ENCODE peak calls at places on chromosomes 13 and 19, in seven cellular contexts. O is uterus, R is colonic mucosa, Y is HCT116, I is ovary, B is choroid plexus epithelial cell, M is spleen. G is an unnamed sample.

GRCh38 chr13:62627226-62627625 is 1211.6 kb upstream of the PCDH20 start:
- DNase-seq in O (no peak), R (no peak), Y (no peak), I (no peak), B (no peak), M (peak; percentile 62), G (no peak)

GRCh38 chr19:13277104-13277809 is 127.0 kb downstream of the IER2 start:
- DNase-seq in O (peak; percentile 38), R (peak; percentile 78), Y (peak; percentile 80), I (peak; percentile 49), B (peak; percentile 83), M (peak; percentile 81), G (peak; percentile 58)

GRCh38 chr19:48108997-48109782 is 1.4 kb downstream of the PLA2G4C start:
- DNase-seq in O (no peak), R (no peak), Y (no peak), I (no peak), B (no peak), M (no peak), G (no peak)

GRCh38 chr13:99322297-99323103 is 15.3 kb upstream of the GPR183 start:
- DNase-seq in O (no peak), R (no peak), Y (no peak), I (no peak), B (peak; percentile 88), M (no peak), G (no peak)

GRCh38 chr19:1266116-1266817 is 2.9 kb upstream of the CIRBP start:
- DNase-seq in O (peak; percentile 86), R (peak; percentile 95), Y (no peak), I (peak; percentile 90), B (peak; percentile 80), M (peak; percentile 98), G (peak; percentile 90)

GRCh38 chr19:1566392-1567115 is 1.6 kb downstream of the MEX3D start:
- DNase-seq in O (peak; percentile 78), R (peak; percentile 62), Y (no peak), I (peak; percentile 85), B (peak; percentile 83), M (no peak), G (no peak)

GRCh38 chr13:46010148-46010547 is 42.4 kb downstream of the ZC3H13 start:
- DNase-seq in O (no peak), R (no peak), Y (no peak), I (no peak), B (peak; percentile 32), M (no peak), G (no peak)

GRCh38 chr19:21084343-21084742 is 2.3 kb downstream of the ZNF714 start:
- DNase-seq in O (no peak), R (no peak), Y (no peak), I (no peak), B (peak; percentile 66), M (no peak), G (no peak)

GRCh38 chr19:4256563-4256962 is 9.7 kb downstream of the YJU2 start:
- DNase-seq in O (no peak), R (no peak), Y (no peak), I (no peak), B (no peak), M (no peak), G (no peak)

GRCh38 chr19:54439174-54439851 is 9.7 kb upstream of the LENG8 start:
- DNase-seq in O (no peak), R (no peak), Y (no peak), I (peak; percentile 47), B (peak; percentile 67), M (no peak), G (no peak)

GRCh38 chr13:93861818-93862217 is 617.7 kb downstream of the DCT start:
- DNase-seq in O (no peak), R (no peak), Y (no peak), I (no peak), B (peak; percentile 77), M (no peak), G (no peak)

GRCh38 chr13:45156565-45157361 is 36.5 kb downstream of the GTF2F2 start:
- DNase-seq in O (no peak), R (no peak), Y (no peak), I (no peak), B (no peak), M (no peak), G (no peak)

GRCh38 chr19:42176649-42176989 is 40.9 kb downstream of the DEDD2 start:
- DNase-seq in O (no peak), R (no peak), Y (no peak), I (no peak), B (no peak), M (no peak), G (no peak)

GRCh38 chr19:34549833-34550232 is 68.3 kb downstream of the WTIP start:
- DNase-seq in O (no peak), R (no peak), Y (no peak), I (no peak), B (no peak), M (no peak), G (no peak)

GRCh38 chr19:53365899-53366493 is 491 bp downstream of the ZNF525 start:
- DNase-seq in O (no peak), R (peak; percentile 44), Y (no peak), I (peak; percentile 56), B (no peak), M (peak; percentile 81), G (no peak)

GRCh38 chr13:102784501-102784900 is 10.9 kb upstream of the TEX30 start:
- DNase-seq in O (no peak), R (no peak), Y (no peak), I (no peak), B (no peak), M (no peak), G (no peak)

GRCh38 chr19:5269279-5269678 is 71.3 kb downstream of the PTPRS start:
- DNase-seq in O (no peak), R (no peak), Y (no peak), I (no peak), B (no peak), M (no peak), G (no peak)

GRCh38 chr19:38661996-38662395 is 14.5 kb downstream of the ACTN4 start:
- DNase-seq in O (no peak), R (peak; percentile 78), Y (no peak), I (no peak), B (no peak), M (no peak), G (no peak)

GRCh38 chr19:6061420-6062130 is 48.7 kb downstream of the RFX2 start:
- DNase-seq in O (no peak), R (peak; percentile 39), Y (no peak), I (peak; percentile 69), B (no peak), M (no peak), G (no peak)

GRCh38 chr13:35957174-35957867 is 173.9 kb downstream of the DCLK1 start:
- DNase-seq in O (no peak), R (no peak), Y (no peak), I (no peak), B (no peak), M (no peak), G (no peak)

GRCh38 chr13:92547256-92547655 is 679.4 kb upstream of the GPC6 start:
- DNase-seq in O (no peak), R (no peak), Y (no peak), I (no peak), B (peak; percentile 69), M (no peak), G (no peak)

GRCh38 chr19:48826606-48827020 is 9.7 kb downstream of the HSD17B14 start:
- DNase-seq in O (no peak), R (peak; percentile 50), Y (no peak), I (peak; percentile 48), B (no peak), M (no peak), G (no peak)

GRCh38 chr13:30362869-30363268 is 55.5 kb upstream of the KATNAL1 start:
- DNase-seq in O (no peak), R (no peak), Y (no peak), I (no peak), B (no peak), M (no peak), G (no peak)

GRCh38 chr13:74061939-74062595 is 72.1 kb downstream of the KLF12 start:
- DNase-seq in O (peak; percentile 31), R (no peak), Y (no peak), I (no peak), B (peak; percentile 89), M (no peak), G (no peak)

GRCh38 chr13:97225533-97225932 is 3.4 kb downstream of the MBNL2 start:
- DNase-seq in O (no peak), R (no peak), Y (no peak), I (no peak), B (no peak), M (no peak), G (no peak)

GRCh38 chr19:6868341-6868740 is 19.0 kb upstream of the ADGRE1 start:
- DNase-seq in O (no peak), R (peak; percentile 34), Y (no peak), I (no peak), B (no peak), M (peak; percentile 58), G (no peak)

GRCh38 chr19:2394054-2394668 is 33.2 kb downstream of the TIMM13 start:
- DNase-seq in O (no peak), R (peak; percentile 41), Y (no peak), I (no peak), B (peak; percentile 35), M (no peak), G (no peak)

GRCh38 chr13:45500492-45501174 is 35.9 kb downstream of the COG3 start:
- DNase-seq in O (no peak), R (no peak), Y (peak; percentile 63), I (no peak), B (peak; percentile 93), M (no peak), G (no peak)

GRCh38 chr13:80603351-80603750 is 262.4 kb upstream of the SPRY2 start:
- DNase-seq in O (no peak), R (no peak), Y (no peak), I (no peak), B (no peak), M (no peak), G (no peak)

DNA sequence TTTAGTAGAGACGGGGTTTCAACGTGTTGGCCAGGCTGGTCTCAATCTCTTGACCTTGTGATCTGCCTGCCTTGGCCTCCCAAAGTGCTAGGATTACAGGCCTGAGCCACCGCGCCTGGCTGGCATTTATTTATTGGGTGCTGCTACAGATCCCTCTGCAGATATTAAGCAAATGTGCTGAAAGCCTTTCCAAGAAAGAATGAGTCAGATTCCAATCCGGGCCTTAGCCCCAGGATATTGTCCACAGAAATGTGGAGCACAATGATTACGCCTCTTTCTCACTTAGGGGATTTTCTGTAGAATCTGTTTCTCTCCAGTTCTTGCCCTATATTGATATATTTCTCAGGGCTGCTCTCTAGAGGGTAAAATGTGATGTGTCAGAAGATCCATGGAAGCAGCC is 24.7 kb upstream of the IGFL4 start:
- DNase-seq in O (no peak), R (no peak), Y (no peak), I (no peak), B (peak; percentile 21), M (no peak), G (no peak)
- TF ChIP-seq CTCF in O (no peak), R (no peak), Y (no peak), I (no peak), B (peak; percentile 1), M (no peak), G (no peak)

GRCh38 chr13:53311561-53311960 is 282.9 kb downstream of the OLFM4 start:
- DNase-seq in O (no peak), R (no peak), Y (no peak), I (no peak), B (no peak), M (no peak), G (no peak)
- TF ChIP-seq CTCF in O (no peak), R (no peak), Y (no peak), I (no peak), B (no peak), M (no peak), G (no peak)

GRCh38 chr19:40465025-40465780 is at the start of gene BLVRB:
- DNase-seq in O (no peak), R (no peak), Y (no peak), I (no peak), B (peak; percentile 75), M (no peak), G (peak; percentile 83)
- TF ChIP-seq CTCF in O (no peak), R (no peak), Y (no peak), I (no peak), B (no peak), M (no peak), G (no peak)

GRCh38 chr13:29105779-29106178 is 285.6 kb downstream of the MTUS2 start:
- DNase-seq in O (no peak), R (no peak), Y (no peak), I (no peak), B (no peak), M (no peak), G (no peak)
- TF ChIP-seq CTCF in O (no peak), R (no peak), Y (peak; percentile 68), I (no peak), B (no peak), M (no peak), G (no peak)